ENCODE peak calls at places on chromosomes 6 and 20, in seven cellular contexts. One of them, this sample, is unnamed.
A peak's percentile ranks its signal among the peaks of the same experiment; 100 is the strongest.

GRCh38 chr20:59087829-59088433 is 45.3 kb upstream of the PRELID3B start:
- DNase-seq in HepG2: peak; percentile 70
- DNase-seq in H1: peak; percentile 43
- DNase-seq in SK-N-SH: peak; percentile 55
- DNase-seq in HCT116: peak; percentile 52
- DNase-seq in K562: peak; percentile 77
- DNase-seq in GM12878: no peak
- DNase-seq in this sample: peak; percentile 54

GRCh38 chr20:5667703-5668528 is 82.3 kb upstream of the SHLD1 start:
- DNase-seq in HCT116: no peak
- DNase-seq in GM12878: no peak
- DNase-seq in K562: no peak
- DNase-seq in HepG2: no peak
- DNase-seq in SK-N-SH: no peak
- DNase-seq in H1: no peak
- DNase-seq in this sample: no peak

GRCh38 chr6:73691512-73691911 is 4.5 kb upstream of the CD109 start:
- DNase-seq in GM12878: no peak
- DNase-seq in H1: no peak
- DNase-seq in SK-N-SH: no peak
- DNase-seq in K562: no peak
- DNase-seq in HepG2: no peak
- DNase-seq in HCT116: no peak
- DNase-seq in this sample: no peak

GRCh38 chr6:31383149-31383548 is 20.2 kb upstream of the MICA start:
- DNase-seq in HepG2: no peak
- DNase-seq in K562: peak; percentile 32
- DNase-seq in HCT116: no peak
- DNase-seq in SK-N-SH: no peak
- DNase-seq in GM12878: no peak
- DNase-seq in H1: no peak
- DNase-seq in this sample: no peak

GRCh38 chr6:118525913-118526490 is 22.1 kb upstream of the PLN start:
- DNase-seq in H1: no peak
- DNase-seq in HCT116: no peak
- DNase-seq in HepG2: no peak
- DNase-seq in K562: no peak
- DNase-seq in GM12878: no peak
- DNase-seq in SK-N-SH: no peak
- DNase-seq in this sample: no peak

GRCh38 chr6:41957117-41957516 is 15.5 kb upstream of the CCND3 start:
- DNase-seq in HepG2: no peak
- DNase-seq in H1: no peak
- DNase-seq in HCT116: no peak
- DNase-seq in K562: no peak
- DNase-seq in SK-N-SH: no peak
- DNase-seq in GM12878: no peak
- DNase-seq in this sample: no peak

GRCh38 chr20:41499064-41499463 is 119.1 kb downstream of the CHD6 start:
- DNase-seq in K562: no peak
- DNase-seq in HepG2: no peak
- DNase-seq in HCT116: no peak
- DNase-seq in GM12878: no peak
- DNase-seq in H1: no peak
- DNase-seq in SK-N-SH: no peak
- DNase-seq in this sample: no peak

GRCh38 chr6:53960311-53960710 is 150.9 kb upstream of the MLIP start:
- DNase-seq in HepG2: no peak
- DNase-seq in GM12878: no peak
- DNase-seq in K562: no peak
- DNase-seq in H1: no peak
- DNase-seq in SK-N-SH: no peak
- DNase-seq in HCT116: no peak
- DNase-seq in this sample: no peak

GRCh38 chr6:24691550-24691949 is 24.7 kb downstream of the ACOT13 start:
- DNase-seq in SK-N-SH: no peak
- DNase-seq in K562: no peak
- DNase-seq in HepG2: no peak
- DNase-seq in HCT116: no peak
- DNase-seq in H1: no peak
- DNase-seq in GM12878: no peak
- DNase-seq in this sample: no peak

GRCh38 chr6:130240232-130240631 is 17.5 kb upstream of the SAMD3 start:
- DNase-seq in HCT116: no peak
- DNase-seq in GM12878: no peak
- DNase-seq in K562: no peak
- DNase-seq in HepG2: no peak
- DNase-seq in SK-N-SH: no peak
- DNase-seq in H1: no peak
- DNase-seq in this sample: no peak

GRCh38 chr6:52515219-52515960 is 61.5 kb downstream of the TRAM2 start:
- DNase-seq in K562: no peak
- DNase-seq in HepG2: peak; percentile 72
- DNase-seq in HCT116: no peak
- DNase-seq in SK-N-SH: no peak
- DNase-seq in H1: no peak
- DNase-seq in GM12878: no peak
- DNase-seq in this sample: no peak

GRCh38 chr6:156662025-156662445 is 115.1 kb upstream of the ARID1B start:
- DNase-seq in K562: peak; percentile 86
- DNase-seq in SK-N-SH: no peak
- DNase-seq in HepG2: peak; percentile 50
- DNase-seq in GM12878: no peak
- DNase-seq in H1: no peak
- DNase-seq in HCT116: peak; percentile 73
- DNase-seq in this sample: peak; percentile 65

GRCh38 chr6:3308106-3308505 is 49.4 kb downstream of the PSMG4 start:
- DNase-seq in HCT116: no peak
- DNase-seq in K562: no peak
- DNase-seq in HepG2: no peak
- DNase-seq in SK-N-SH: no peak
- DNase-seq in H1: no peak
- DNase-seq in GM12878: no peak
- DNase-seq in this sample: no peak

GRCh38 chr6:7848229-7848628 is 62.4 kb downstream of the TXNDC5 start:
- DNase-seq in H1: no peak
- DNase-seq in GM12878: no peak
- DNase-seq in HepG2: no peak
- DNase-seq in SK-N-SH: no peak
- DNase-seq in HCT116: no peak
- DNase-seq in K562: no peak
- DNase-seq in this sample: no peak

GRCh38 chr20:59470521-59470920 is 133.8 kb upstream of the PHACTR3 start:
- DNase-seq in HepG2: no peak
- DNase-seq in GM12878: no peak
- DNase-seq in K562: no peak
- DNase-seq in H1: no peak
- DNase-seq in SK-N-SH: no peak
- DNase-seq in HCT116: no peak
- DNase-seq in this sample: no peak

GRCh38 chr6:158264180-158264579 is 48.1 kb upstream of the TULP4 start:
- DNase-seq in K562: no peak
- DNase-seq in GM12878: no peak
- DNase-seq in HepG2: no peak
- DNase-seq in H1: no peak
- DNase-seq in SK-N-SH: no peak
- DNase-seq in HCT116: no peak
- DNase-seq in this sample: no peak

GRCh38 chr6:96420294-96420693 is 101.3 kb upstream of the UFL1 start:
- DNase-seq in HCT116: no peak
- DNase-seq in K562: no peak
- DNase-seq in GM12878: no peak
- DNase-seq in HepG2: no peak
- DNase-seq in H1: no peak
- DNase-seq in SK-N-SH: no peak
- DNase-seq in this sample: no peak

GRCh38 chr6:56399250-56399671 is 151.9 kb upstream of the COL21A1 start:
- DNase-seq in GM12878: no peak
- DNase-seq in H1: peak; percentile 9
- DNase-seq in HCT116: no peak
- DNase-seq in HepG2: peak; percentile 93
- DNase-seq in K562: no peak
- DNase-seq in SK-N-SH: no peak
- DNase-seq in this sample: no peak

GRCh38 chr6:2237001-2237400 is 8.4 kb downstream of the GMDS start:
- DNase-seq in HCT116: no peak
- DNase-seq in H1: no peak
- DNase-seq in K562: no peak
- DNase-seq in HepG2: no peak
- DNase-seq in SK-N-SH: no peak
- DNase-seq in GM12878: no peak
- DNase-seq in this sample: no peak

GRCh38 chr6:139029470-139030210 is 1.1 kb downstream of the ABRACL start:
- DNase-seq in SK-N-SH: no peak
- DNase-seq in HCT116: no peak
- DNase-seq in GM12878: no peak
- DNase-seq in H1: no peak
- DNase-seq in HepG2: no peak
- DNase-seq in K562: no peak
- DNase-seq in this sample: peak; percentile 7

GRCh38 chr6:21022343-21023107 is 488.3 kb downstream of the CDKAL1 start:
- DNase-seq in HepG2: peak; percentile 87
- DNase-seq in H1: no peak
- DNase-seq in SK-N-SH: no peak
- DNase-seq in K562: no peak
- DNase-seq in HCT116: peak; percentile 85
- DNase-seq in GM12878: peak; percentile 90
- DNase-seq in this sample: no peak

DNA sequence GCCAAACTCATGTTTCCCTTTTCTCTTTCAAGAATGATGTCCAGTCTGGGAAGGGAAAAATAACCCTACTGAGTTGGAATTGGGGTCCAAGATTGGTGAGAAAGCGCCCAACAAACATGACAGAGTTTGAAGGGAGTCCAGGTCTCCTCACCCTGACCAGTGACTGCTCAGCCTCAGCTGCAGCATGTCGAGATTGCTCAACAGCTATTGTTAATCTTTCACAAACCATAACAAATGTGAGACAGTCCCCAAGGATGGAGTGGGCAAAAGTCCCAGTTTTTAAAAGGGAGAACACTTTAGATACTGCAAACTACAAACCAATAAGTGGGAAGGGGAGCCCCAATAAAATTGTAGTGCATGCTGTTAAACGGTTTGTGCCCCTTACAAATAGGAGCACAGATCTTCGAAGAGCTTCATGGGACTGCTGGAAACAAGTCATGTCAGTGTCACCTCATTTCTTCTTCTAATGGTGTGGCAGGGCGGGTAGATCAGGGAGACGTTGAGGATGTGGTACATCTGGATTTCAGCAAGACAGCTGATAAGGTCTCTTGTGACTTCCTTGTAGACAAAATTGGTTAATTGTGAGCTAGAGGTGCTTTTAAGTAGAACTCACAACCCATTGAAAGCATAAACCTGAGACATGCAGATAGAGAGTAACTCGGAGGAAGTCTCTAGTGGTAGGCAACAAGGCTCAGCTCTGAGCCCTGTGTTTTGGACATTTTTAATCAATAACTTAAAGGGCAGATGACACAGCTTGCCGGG is 134.0 kb upstream of the ARMC2 start:
- DNase-seq in H1: no peak
- DNase-seq in HCT116: no peak
- DNase-seq in K562: no peak
- DNase-seq in GM12878: no peak
- DNase-seq in SK-N-SH: no peak
- DNase-seq in HepG2: no peak
- DNase-seq in this sample: no peak
- TF ChIP-seq JUND in H1: no peak
- TF ChIP-seq JUND in HCT116: no peak
- TF ChIP-seq JUND in K562: no peak
- TF ChIP-seq JUND in GM12878: no peak
- TF ChIP-seq JUND in SK-N-SH: no peak
- TF ChIP-seq JUND in HepG2: no peak
- TF ChIP-seq JUND in this sample: no peak

DNA sequence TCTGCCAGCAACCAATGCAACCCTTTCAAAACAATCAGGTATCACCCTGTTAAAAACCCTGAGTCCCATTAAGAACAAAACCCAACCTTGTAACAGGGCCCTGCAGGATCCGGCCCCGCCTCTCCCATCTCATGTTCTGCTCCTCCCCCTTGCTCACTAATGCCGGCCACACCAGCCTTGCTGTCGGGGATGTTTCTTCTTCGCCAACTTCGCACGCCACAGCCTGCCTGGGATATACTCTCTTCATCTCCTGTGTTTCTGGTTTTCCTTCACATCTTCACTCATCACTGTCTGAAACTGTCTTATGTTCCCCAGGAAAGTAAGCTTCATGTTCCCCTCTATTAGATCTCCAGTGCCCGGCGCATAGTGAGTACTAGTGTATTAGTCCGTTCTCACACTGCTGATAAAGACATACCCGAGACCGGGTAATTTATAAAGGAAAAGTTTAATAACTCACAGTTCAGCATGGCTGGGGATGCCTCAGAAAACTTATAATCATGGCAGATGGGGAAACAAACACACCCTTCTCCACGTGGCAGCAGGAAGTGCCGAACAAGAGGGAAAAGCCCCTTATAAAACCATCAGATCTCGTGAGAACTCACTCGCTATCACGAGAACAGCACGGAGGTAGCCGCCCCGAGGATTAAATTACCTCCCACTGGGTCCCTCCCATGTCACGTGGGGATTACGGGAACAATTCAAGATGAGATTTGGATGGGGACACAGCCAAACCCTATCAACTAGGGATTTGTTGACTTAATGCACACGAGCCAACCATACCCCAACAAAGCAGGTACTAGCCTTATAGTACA is 5.1 kb downstream of the TP53RK start:
- DNase-seq in H1: no peak
- DNase-seq in GM12878: no peak
- DNase-seq in HCT116: no peak
- DNase-seq in K562: peak; percentile 77
- DNase-seq in SK-N-SH: no peak
- DNase-seq in HepG2: no peak
- DNase-seq in this sample: peak; percentile 72
- TF ChIP-seq JUND in H1: no peak
- TF ChIP-seq JUND in GM12878: no peak
- TF ChIP-seq JUND in HCT116: no peak
- TF ChIP-seq JUND in K562: no peak
- TF ChIP-seq JUND in SK-N-SH: no peak
- TF ChIP-seq JUND in HepG2: no peak
- TF ChIP-seq JUND in this sample: no peak

DNA sequence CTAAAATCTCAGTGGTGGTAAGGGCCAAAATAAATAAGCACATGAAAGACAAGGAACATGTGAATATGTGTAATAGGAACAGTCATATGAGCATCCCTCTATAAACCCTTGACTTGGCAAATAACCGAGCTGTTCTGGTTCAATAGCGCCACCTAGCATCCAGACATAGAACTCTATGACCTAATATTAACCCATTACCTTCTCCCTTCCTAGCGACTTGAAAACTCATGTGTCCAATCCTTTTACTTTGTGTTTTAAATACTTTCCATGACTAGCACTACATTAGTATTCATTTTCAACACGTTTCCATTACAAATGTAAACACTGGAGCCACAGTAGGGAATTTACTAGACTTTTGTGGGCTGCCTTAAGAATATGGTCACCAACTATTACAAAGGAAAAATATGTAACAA is 279.7 kb downstream of the UST start:
- DNase-seq in H1: no peak
- DNase-seq in SK-N-SH: peak; percentile 32
- DNase-seq in GM12878: no peak
- DNase-seq in K562: peak; percentile 69
- DNase-seq in HepG2: peak; percentile 48
- DNase-seq in HCT116: peak; percentile 70
- DNase-seq in this sample: peak; percentile 74
- TF ChIP-seq JUND in H1: peak; percentile 90
- TF ChIP-seq JUND in SK-N-SH: no peak
- TF ChIP-seq JUND in GM12878: no peak
- TF ChIP-seq JUND in K562: peak; percentile 62
- TF ChIP-seq JUND in HepG2: no peak
- TF ChIP-seq JUND in HCT116: peak; percentile 26
- TF ChIP-seq JUND in this sample: no peak

GRCh38 chr6:106626485-106626884 is 2.8 kb downstream of the RTN4IP1 start:
- DNase-seq in GM12878: no peak
- DNase-seq in SK-N-SH: no peak
- DNase-seq in K562: no peak
- DNase-seq in HCT116: no peak
- DNase-seq in HepG2: no peak
- DNase-seq in H1: no peak
- DNase-seq in this sample: no peak
- TF ChIP-seq JUND in GM12878: no peak
- TF ChIP-seq JUND in SK-N-SH: no peak
- TF ChIP-seq JUND in K562: no peak
- TF ChIP-seq JUND in HCT116: no peak
- TF ChIP-seq JUND in HepG2: no peak
- TF ChIP-seq JUND in H1: no peak
- TF ChIP-seq JUND in this sample: no peak

This sample was measured in T47D.